ENCODE peak calls at places on chromosomes 1 and 21, in six cellular contexts. A is progenitor cell of endocrine pancreas, I is heart left ventricle, E is body of pancreas, T is uterus, P is DND-41. D is an unnamed sample.

GRCh38 chr1:145845514-145846161 is at the start of gene NUDT17:
- DNase-seq in I (peak), P (peak), A (peak), E (peak), T (peak), D (peak)

GRCh38 chr1:159204071-159204790 is 444 bp upstream of the ACKR1 start:
- DNase-seq in A (no peak), I (no peak), T (no peak), E (no peak), P (no peak), D (no peak)

GRCh38 chr1:3821004-3821933 is 25.0 kb upstream of the LRRC47 start:
- DNase-seq in T (no peak), I (no peak), A (no peak), E (no peak), P (no peak), D (peak)

GRCh38 chr21:27649323-27649722 is 682.4 kb upstream of the ADAMTS5 start:
- DNase-seq in T (no peak), E (no peak), P (no peak), A (no peak), I (no peak), D (no peak)

GRCh38 chr1:226125097-226125630 is 61.4 kb downstream of the ACBD3 start:
- DNase-seq in T (peak), A (peak), P (peak), I (peak), E (peak), D (peak)

GRCh38 chr1:53906121-53906520 is 12.1 kb downstream of the DIO1 start:
- DNase-seq in I (no peak), E (no peak), P (no peak), T (no peak), A (no peak), D (no peak)

GRCh38 chr21:42781150-42781980 is 98.0 kb downstream of the WDR4 start:
- DNase-seq in E (peak), P (no peak), A (peak), T (peak), I (no peak), D (peak)

GRCh38 chr1:163085041-163085903 is 16.1 kb downstream of the RGS4 start:
- DNase-seq in I (no peak), T (no peak), A (no peak), E (no peak), P (no peak), D (no peak)

GRCh38 chr1:6489799-6490180 is 1.7 kb downstream of the PLEKHG5 start:
- DNase-seq in I (peak), E (peak), P (peak), A (peak), T (peak), D (peak)

GRCh38 chr1:45880930-45881329 is 77.5 kb downstream of the MAST2 start:
- DNase-seq in I (no peak), E (no peak), A (no peak), T (no peak), P (no peak), D (no peak)

GRCh38 chr1:51086496-51087271 is 15.3 kb upstream of the C1orf185 start:
- DNase-seq in A (no peak), T (no peak), I (no peak), E (no peak), P (no peak), D (no peak)

GRCh38 chr1:51093566-51093965 is 8.5 kb upstream of the C1orf185 start:
- DNase-seq in E (no peak), T (no peak), P (no peak), A (no peak), I (no peak), D (no peak)

DNA sequence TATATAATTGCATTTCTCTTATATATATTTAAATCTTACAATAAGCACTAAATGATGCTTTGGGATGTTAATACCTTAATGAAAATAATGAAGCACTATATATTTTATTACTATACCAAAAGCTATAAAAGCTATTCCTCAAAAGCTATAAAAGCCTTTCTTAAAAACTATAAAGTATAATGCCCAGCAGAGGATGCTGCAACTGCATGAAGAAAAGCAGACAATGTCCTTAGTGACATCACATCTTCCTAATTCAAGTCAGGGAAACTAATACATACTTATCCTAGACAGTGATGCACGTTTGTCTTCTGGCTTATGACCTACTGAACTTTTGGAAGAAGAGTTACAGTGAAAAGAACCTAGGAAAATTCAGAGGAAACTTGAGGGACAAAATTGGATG is 13.6 kb upstream of the C1orf185 start:
- DNase-seq in P (no peak), E (no peak), A (no peak), T (no peak), I (no peak), D (no peak)
- TF ChIP-seq CTCF in P (no peak), E (no peak), A (no peak), T (no peak), I (no peak), D (no peak)

GRCh38 chr1:174696026-174696821 is 248.5 kb downstream of the GPR52 start:
- DNase-seq in E (no peak), T (no peak), I (no peak), P (no peak), A (no peak), D (no peak)

GRCh38 chr1:174690266-174690665 is 242.5 kb downstream of the GPR52 start:
- DNase-seq in A (no peak), I (no peak), T (no peak), E (no peak), P (no peak), D (no peak)

GRCh38 chr1:174693085-174693484 is 245.3 kb downstream of the GPR52 start:
- DNase-seq in A (no peak), I (no peak), P (no peak), T (no peak), E (no peak), D (no peak)

GRCh38 chr1:174689524-174689923 is 241.8 kb downstream of the GPR52 start:
- DNase-seq in P (no peak), T (no peak), A (no peak), I (no peak), E (no peak), D (no peak)

DNA sequence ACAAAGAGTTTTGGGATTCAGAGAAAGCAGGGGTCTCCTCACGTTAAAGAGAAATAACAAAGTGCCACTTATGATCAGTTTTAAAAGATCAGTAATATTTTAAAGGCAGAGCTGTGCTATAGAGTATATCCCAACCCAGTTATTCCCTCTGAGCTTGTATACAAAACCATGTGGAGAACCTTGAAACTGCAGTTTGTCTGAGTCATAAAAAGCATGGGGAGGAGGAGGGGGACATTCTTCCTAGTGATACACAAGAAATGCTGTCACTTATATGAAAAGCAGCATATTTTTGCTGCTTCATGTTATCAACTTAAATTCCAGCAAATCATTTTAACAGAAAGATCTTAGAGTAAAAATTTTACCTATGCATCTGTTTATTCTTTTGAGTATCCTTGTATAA is 244.5 kb downstream of the GPR52 start:
- DNase-seq in P (no peak), A (no peak), I (no peak), E (no peak), T (no peak), D (no peak)
- TF ChIP-seq CTCF in P (no peak), A (no peak), I (no peak), E (no peak), T (no peak), D (no peak)

GRCh38 chr1:87435484-87435883 is 106.8 kb downstream of the LMO4 start:
- DNase-seq in T (no peak), E (no peak), A (no peak), P (no peak), I (no peak), D (no peak)
- TF ChIP-seq CTCF in T (no peak), E (no peak), A (no peak), P (no peak), I (no peak), D (no peak)

GRCh38 chr1:26189751-26190275 is 589 bp upstream of the CATSPER4 start:
- DNase-seq in I (no peak), P (no peak), A (no peak), T (no peak), E (no peak), D (no peak)
- TF ChIP-seq CTCF in I (no peak), P (peak), A (no peak), T (no peak), E (no peak), D (no peak)

GRCh38 chr1:110529011-110529410 is 10.0 kb upstream of the KCNA10 start:
- DNase-seq in P (no peak), T (no peak), A (no peak), E (no peak), I (no peak), D (no peak)

GRCh38 chr1:110535985-110536384 is 17.0 kb upstream of the KCNA10 start:
- DNase-seq in P (no peak), T (no peak), E (no peak), I (no peak), A (no peak), D (no peak)

GRCh38 chr1:110538921-110539320 is 19.9 kb upstream of the KCNA10 start:
- DNase-seq in A (no peak), T (no peak), E (no peak), I (no peak), P (no peak), D (peak)

GRCh38 chr1:110538082-110538481 is 19.1 kb upstream of the KCNA10 start:
- DNase-seq in E (no peak), T (no peak), I (no peak), P (no peak), A (no peak), D (peak)

DNA sequence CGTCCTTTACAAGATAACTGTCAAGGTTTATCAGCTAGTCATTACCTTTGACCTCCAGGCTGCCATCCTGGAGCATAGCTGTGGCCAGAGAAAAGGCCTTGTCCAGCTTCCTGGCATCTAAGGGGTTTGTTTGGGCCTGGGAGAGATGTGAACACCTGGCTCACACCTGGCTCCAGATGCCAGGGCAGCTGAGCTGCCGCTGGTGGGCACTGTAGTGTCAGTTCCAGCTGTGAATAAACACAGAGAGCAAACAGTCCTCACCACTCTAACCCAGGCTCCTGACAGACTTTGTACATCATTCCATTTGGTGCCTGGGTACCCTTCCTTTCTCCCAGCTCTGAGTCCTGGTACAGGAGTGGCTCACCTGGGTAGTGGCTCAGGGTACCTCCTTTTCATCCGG is 14.3 kb upstream of the KCNA10 start:
- DNase-seq in A (no peak), P (no peak), T (no peak), I (no peak), E (no peak), D (no peak)
- TF ChIP-seq CTCF in A (no peak), P (no peak), T (no peak), I (no peak), E (no peak), D (no peak)

D was measured in glutamatergic neuron.